ENCODE peak calls at places on chromosomes 5 and 9, in eight cellular contexts. N, P, U, D, W, J, H and B are unnamed samples. For H3K4me1, the result is how much of the 10 kb centered on the place peaks cover.

GRCh38 chr9:88891015-88891414 is 100.3 kb upstream of the S1PR3 start:
- DNase-seq in N (no peak), P (no peak), U (no peak), D (no peak), W (no peak), J (no peak), H (no peak), B (no peak)

GRCh38 chr9:37509536-37509935 is 23.8 kb downstream of the POLR1E start:
- DNase-seq in N (no peak), P (no peak), U (no peak), D (no peak), W (no peak), J (no peak), H (no peak), B (no peak)

GRCh38 chr9:85871008-85871407 is 69.9 kb upstream of the NAA35 start:
- DNase-seq in N (no peak), P (no peak), U (no peak), D (no peak), W (no peak), J (no peak), H (no peak), B (no peak)

GRCh38 chr5:127871448-127872153 is 168.4 kb downstream of the CCDC192 start:
- DNase-seq in N (no peak), P (no peak), U (no peak), D (no peak), W (no peak), J (no peak), H (no peak), B (no peak)

GRCh38 chr5:169181785-169182184 is 119.2 kb downstream of the SLIT3 start:
- DNase-seq in N (no peak), P (no peak), U (peak), D (no peak), W (no peak), J (no peak), H (no peak), B (no peak)

GRCh38 chr9:90300901-90301688 is 341.5 kb downstream of the DIRAS2 start:
- DNase-seq in N (peak), P (peak), U (peak), D (peak), W (no peak), J (peak), H (peak), B (peak)

GRCh38 chr9:126915281-126915816 is 767 bp downstream of the RALGPS1 start:
- DNase-seq in N (peak), P (peak), U (no peak), D (peak), W (peak), J (no peak), H (peak), B (peak)

GRCh38 chr5:77444356-77444755 is 47.8 kb downstream of the WDR41 start:
- DNase-seq in N (no peak), P (no peak), U (no peak), D (no peak), W (no peak), J (peak), H (no peak), B (no peak)

GRCh38 chr9:38274746-38275250 is 117.7 kb upstream of the ALDH1B1 start:
- DNase-seq in N (no peak), P (no peak), U (no peak), D (no peak), W (no peak), J (no peak), H (no peak), B (no peak)

GRCh38 chr5:107615173-107615856 is 55.4 kb downstream of the EFNA5 start:
- DNase-seq in N (no peak), P (no peak), U (peak), D (no peak), W (no peak), J (no peak), H (no peak), B (no peak)

GRCh38 chr9:133389025-133389557 is 12.9 kb downstream of the STKLD1 start:
- DNase-seq in N (no peak), P (no peak), U (no peak), D (no peak), W (no peak), J (no peak), H (no peak), B (no peak)

GRCh38 chr9:136854842-136855460 is 2.8 kb downstream of the MAMDC4 start:
- DNase-seq in N (no peak), P (peak), U (no peak), D (no peak), W (no peak), J (no peak), H (no peak), B (no peak)

GRCh38 chr5:55864606-55865541 is 13.7 kb downstream of the IL31RA start:
- DNase-seq in N (no peak), P (no peak), U (no peak), D (no peak), W (no peak), J (peak), H (no peak), B (peak)

GRCh38 chr5:176578391-176578808 is 29.3 kb downstream of the CDHR2 start:
- DNase-seq in N (peak), P (peak), U (peak), D (peak), W (peak), J (peak), H (peak), B (peak)

GRCh38 chr9:117365438-117365837 is 49.4 kb downstream of the ASTN2 start:
- DNase-seq in N (no peak), P (no peak), U (no peak), D (no peak), W (no peak), J (no peak), H (no peak), B (no peak)

GRCh38 chr9:73806876-73807275 is 655.2 kb downstream of the ANXA1 start:
- DNase-seq in N (no peak), P (no peak), U (no peak), D (no peak), W (no peak), J (no peak), H (no peak), B (no peak)

GRCh38 chr5:40441733-40442132 is 238.0 kb upstream of the PTGER4 start:
- DNase-seq in N (peak), P (no peak), U (no peak), D (no peak), W (no peak), J (no peak), H (no peak), B (no peak)

GRCh38 chr9:69809304-69809863 is 11.2 kb upstream of the CFAP95 start:
- DNase-seq in N (no peak), P (no peak), U (no peak), D (no peak), W (no peak), J (peak), H (no peak), B (no peak)

GRCh38 chr9:1051286-1052118 is 1.3 kb downstream of the DMRT2 start:
- DNase-seq in N (peak), P (no peak), U (peak), D (peak), W (no peak), J (no peak), H (peak), B (no peak)

GRCh38 chr5:74954919-74955318 is 88.7 kb upstream of the FAM169A start:
- DNase-seq in N (no peak), P (no peak), U (no peak), D (no peak), W (no peak), J (peak), H (no peak), B (no peak)

GRCh38 chr5:146079695-146080361 is 25.5 kb downstream of the PLAC8L1 start:
- DNase-seq in N (no peak), P (no peak), U (no peak), D (no peak), W (no peak), J (peak), H (no peak), B (no peak)

GRCh38 chr5:27437594-27438200 is 399.3 kb upstream of the CDH9 start:
- DNase-seq in N (no peak), P (no peak), U (no peak), D (no peak), W (no peak), J (no peak), H (no peak), B (no peak)

GRCh38 chr5:53397845-53398244 is 82.6 kb upstream of the FST start:
- DNase-seq in N (no peak), P (no peak), U (peak), D (no peak), W (no peak), J (peak), H (no peak), B (peak)

GRCh38 chr9:89438194-89438593 is 59.7 kb downstream of the SEMA4D start:
- DNase-seq in N (no peak), P (no peak), U (no peak), D (no peak), W (no peak), J (no peak), H (no peak), B (no peak)

GRCh38 chr5:154285661-154286408 is 95.3 kb downstream of the GALNT10 start:
- DNase-seq in N (no peak), P (no peak), U (peak), D (no peak), W (no peak), J (peak), H (no peak), B (no peak)

GRCh38 chr9:23638837-23639426 is 187.1 kb downstream of the ELAVL2 start:
- DNase-seq in N (no peak), P (no peak), U (no peak), D (no peak), W (no peak), J (no peak), H (no peak), B (no peak)

GRCh38 chr5:72659726-72660125 is 152.5 kb upstream of the ZNF366 start:
- DNase-seq in N (no peak), P (no peak), U (no peak), D (no peak), W (no peak), J (no peak), H (no peak), B (no peak)

GRCh38 chr5:141672856-141673813 is 8.9 kb downstream of the ARAP3 start:
- DNase-seq in N (no peak), P (no peak), U (no peak), D (no peak), W (no peak), J (no peak), H (no peak), B (no peak)

GRCh38 chr5:44942524-44943001 is 133.8 kb downstream of the MRPS30 start:
- DNase-seq in N (no peak), P (no peak), U (no peak), D (no peak), W (no peak), J (no peak), H (no peak), B (no peak)

GRCh38 chr9:27033815-27034403 is 28.4 kb upstream of the LRRC19 start:
- DNase-seq in N (peak), P (peak), U (peak), D (peak), W (no peak), J (peak), H (peak), B (peak)

GRCh38 chr5:3350781-3351180 is 244.9 kb upstream of the IRX1 start:
- DNase-seq in N (no peak), P (no peak), U (no peak), D (peak), W (no peak), J (no peak), H (no peak), B (no peak)

GRCh38 chr5:177304392-177305119 is 957 bp downstream of the PRELID1 start:
- DNase-seq in N (peak), P (no peak), U (no peak), D (no peak), W (no peak), J (peak), H (no peak), B (no peak)

GRCh38 chr9:94490465-94490864 is 64.4 kb upstream of the PCAT7 start:
- DNase-seq in N (no peak), P (no peak), U (no peak), D (no peak), W (no peak), J (peak), H (no peak), B (no peak)

GRCh38 chr9:91427873-91428272 is 4.2 kb upstream of the NFIL3 start:
- DNase-seq in N (no peak), P (no peak), U (peak), D (no peak), W (no peak), J (peak), H (no peak), B (no peak)

GRCh38 chr5:132261881-132262845 is 4.7 kb downstream of the PDLIM4 start:
- DNase-seq in N (peak), P (no peak), U (no peak), D (no peak), W (no peak), J (no peak), H (no peak), B (no peak)
- H3K4me1 ChIP-seq in N (half or more), P (under half), U (under half), D (half or more), W (under half), J (half or more), H (under half), B (under half)

GRCh38 chr9:134678206-134678605 is 36.6 kb downstream of the COL5A1 start:
- DNase-seq in N (no peak), P (no peak), U (no peak), D (no peak), W (no peak), J (no peak), H (no peak), B (no peak)

GRCh38 chr9:134680393-134681060 is 38.9 kb downstream of the COL5A1 start:
- DNase-seq in N (no peak), P (no peak), U (no peak), D (no peak), W (no peak), J (no peak), H (no peak), B (no peak)

GRCh38 chr9:134677743-134678142 is 36.1 kb downstream of the COL5A1 start:
- DNase-seq in N (no peak), P (no peak), U (no peak), D (no peak), W (no peak), J (no peak), H (no peak), B (no peak)

GRCh38 chr9:134679616-134680392 is 38.2 kb downstream of the COL5A1 start:
- DNase-seq in N (no peak), P (no peak), U (no peak), D (no peak), W (no peak), J (no peak), H (no peak), B (no peak)

GRCh38 chr9:134678671-134679443 is 37.3 kb downstream of the COL5A1 start:
- DNase-seq in N (no peak), P (no peak), U (no peak), D (no peak), W (no peak), J (no peak), H (no peak), B (no peak)
- TF ChIP-seq CTCF in N (no peak), P (no peak), U (no peak), D (no peak), W (no peak), J (no peak), H (no peak), B (no peak)

GRCh38 chr9:128371622-128372117 is 496 bp downstream of the URM1 start:
- DNase-seq in N (no peak), P (no peak), U (no peak), D (no peak), W (no peak), J (no peak), H (no peak), B (no peak)

GRCh38 chr9:128372188-128372641 is 1.0 kb downstream of the URM1 start:
- DNase-seq in N (no peak), P (no peak), U (no peak), D (no peak), W (no peak), J (no peak), H (no peak), B (no peak)

GRCh38 chr9:128370367-128370751 is 815 bp upstream of the URM1 start:
- DNase-seq in N (no peak), P (no peak), U (no peak), D (no peak), W (no peak), J (no peak), H (no peak), B (no peak)

GRCh38 chr9:128372784-128373183 is 1.6 kb downstream of the URM1 start:
- DNase-seq in N (no peak), P (no peak), U (no peak), D (no peak), W (no peak), J (peak), H (no peak), B (no peak)

GRCh38 chr9:128370752-128371621 is at the start of gene URM1:
- DNase-seq in N (peak), P (peak), U (peak), D (peak), W (peak), J (peak), H (peak), B (peak)
- TF ChIP-seq POLR2A in N (peak), P (peak), U (peak), D (peak), W (peak), J (peak), H (peak), B (peak)

GRCh38 chr5:151155777-151156731 is 1.5 kb downstream of the ANXA6 start:
- DNase-seq in N (peak), P (no peak), U (no peak), D (no peak), W (no peak), J (peak), H (peak), B (peak)
- H3K4me1 ChIP-seq in N (half or more), P (under half), U (under half), D (half or more), W (under half), J (under half), H (half or more), B (under half)

DNA sequence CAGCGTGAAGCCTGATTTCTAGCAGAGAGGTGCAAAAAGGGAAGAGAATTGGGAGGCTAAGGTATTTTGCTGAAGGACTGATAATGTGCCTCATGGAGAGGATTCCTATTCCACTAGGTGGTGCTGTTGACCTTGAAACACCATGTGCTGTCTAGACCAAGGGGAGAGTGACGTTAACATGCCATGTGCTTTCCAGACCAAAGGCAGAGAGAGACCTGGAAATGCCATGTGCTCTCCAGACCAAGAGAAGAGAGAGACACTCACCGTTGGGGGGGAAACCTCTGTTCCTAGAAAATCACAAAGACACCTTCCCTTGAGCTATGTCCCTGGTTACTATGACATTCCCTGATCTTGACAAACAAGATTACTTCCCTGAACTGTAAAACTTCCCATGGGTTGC is 286.0 kb upstream of the TUSC1 start:
- DNase-seq in N (no peak), P (no peak), U (peak), D (no peak), W (no peak), J (peak), H (peak), B (peak)
- TF ChIP-seq CTCF in N (peak), P (no peak), U (peak), D (no peak), W (no peak), J (peak), H (peak), B (peak)

DNA sequence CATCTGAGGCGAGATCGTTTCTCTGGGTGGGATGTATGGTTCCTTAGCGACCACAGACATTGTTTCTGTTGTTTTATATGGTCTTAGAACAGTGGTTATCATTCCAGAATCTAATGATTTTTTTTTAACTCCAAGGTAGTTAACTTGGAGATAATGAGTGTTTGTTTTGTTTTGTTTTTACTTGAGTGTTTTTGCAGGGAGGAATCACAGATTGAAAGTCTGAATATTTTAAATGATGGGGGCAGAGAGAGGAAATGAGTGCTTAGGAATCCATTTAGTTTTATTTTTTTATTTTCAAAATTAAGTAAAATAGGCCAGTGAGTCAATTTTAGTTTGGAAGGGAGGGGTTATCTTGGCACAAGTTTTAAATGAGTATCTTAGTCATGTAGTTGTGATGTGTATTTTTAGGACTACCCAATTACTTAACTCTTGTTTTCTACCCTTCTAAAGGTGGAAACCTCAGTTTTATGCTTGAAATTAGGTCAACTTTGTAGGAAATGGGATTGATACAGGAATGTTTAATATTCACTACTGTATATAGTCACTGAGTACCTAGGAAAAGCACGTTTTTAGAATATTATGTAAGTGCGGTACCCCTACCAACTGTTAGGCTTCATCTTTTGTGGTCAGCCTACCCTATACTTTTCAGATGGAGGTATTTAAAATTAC is 2.0 kb downstream of the UBE2R2 start:
- DNase-seq in N (no peak), P (no peak), U (no peak), D (no peak), W (no peak), J (peak), H (no peak), B (no peak)
- TF ChIP-seq POLR2A in N (no peak), P (no peak), U (no peak), D (no peak), W (no peak), J (no peak), H (no peak), B (no peak)

GRCh38 chr5:37769108-37769507 is 70.7 kb downstream of the GDNF start:
- DNase-seq in N (no peak), P (no peak), U (no peak), D (no peak), W (no peak), J (no peak), H (no peak), B (no peak)
- H3K4me1 ChIP-seq in N (under half), P (under half), U (under half), D (under half), W (under half), J (under half), H (under half), B (under half)

GRCh38 chr9:4984571-4985375 is at the start of gene JAK2:
- DNase-seq in N (peak), P (peak), U (peak), D (peak), W (peak), J (peak), H (peak), B (peak)
- TF ChIP-seq CTCF in N (peak), P (peak), U (peak), D (no peak), W (no peak), J (peak), H (peak), B (peak)